ENCODE peak calls at places on chromosomes 2 and 18, in ten cellular contexts. E is astrocyte of the spinal cord, K is fibroblast of the aortic adventitia, S is body of pancreas, R is BJ, H is neural progenitor cell, B is HFF-Myc, W is nephron progenitor cell, P is transverse colon, U is mammary epithelial cell. D is an unnamed sample.

GRCh38 chr18:67628674-67629073 is 112.2 kb upstream of the DSEL start:
- DNase-seq in E (no peak), K (no peak), S (no peak), R (no peak), H (no peak), B (no peak), W (no peak), P (no peak), U (no peak), D (no peak)

GRCh38 chr2:223027442-223027841 is 24.5 kb upstream of the KCNE4 start:
- DNase-seq in E (peak; percentile 77), K (peak; percentile 81), S (peak; percentile 67), R (no peak), H (no peak), B (no peak), W (no peak), P (no peak), U (peak; percentile 70), D (no peak)

GRCh38 chr2:240507778-240508251 is 50.0 kb downstream of the ANKMY1 start:
- DNase-seq in E (no peak), K (no peak), S (no peak), R (no peak), H (no peak), B (no peak), W (no peak), P (no peak), U (no peak), D (no peak)

GRCh38 chr2:237471457-237472186 is 15.4 kb upstream of the MLPH start:
- DNase-seq in E (peak; percentile 67), K (peak; percentile 43), S (peak; percentile 66), R (no peak), H (peak; percentile 71), B (no peak), W (peak; percentile 36), P (peak; percentile 58), U (no peak), D (peak; percentile 50)

GRCh38 chr2:216956820-216957493 is 97.1 kb upstream of the TNP1 start:
- DNase-seq in E (peak; percentile 70), K (no peak), S (no peak), R (no peak), H (no peak), B (no peak), W (no peak), P (no peak), U (no peak), D (no peak)

GRCh38 chr2:239297142-239298125 is 103.4 kb downstream of the HDAC4 start:
- DNase-seq in E (no peak), K (no peak), S (peak; percentile 19), R (no peak), H (no peak), B (no peak), W (no peak), P (peak; percentile 8), U (no peak), D (no peak)

GRCh38 chr2:6866239-6866745 is 585 bp upstream of the CMPK2 start:
- DNase-seq in E (peak; percentile 23), K (peak; percentile 35), S (peak; percentile 60), R (no peak), H (peak; percentile 67), B (no peak), W (peak; percentile 30), P (peak; percentile 42), U (peak; percentile 37), D (peak; percentile 57)

GRCh38 chr18:2173464-2173863 is 397.8 kb downstream of the METTL4 start:
- DNase-seq in E (peak; percentile 98), K (peak; percentile 97), S (no peak), R (peak; percentile 60), H (no peak), B (peak; percentile 69), W (no peak), P (no peak), U (peak; percentile 76), D (peak; percentile 40)

GRCh38 chr2:45010706-45011036 is 1.4 kb upstream of the SIX2 start:
- DNase-seq in E (no peak), K (peak; percentile 17), S (no peak), R (no peak), H (peak; percentile 31), B (no peak), W (no peak), P (no peak), U (no peak), D (no peak)

GRCh38 chr2:45011621-45012602 is 2.7 kb upstream of the SIX2 start:
- DNase-seq in E (no peak), K (no peak), S (no peak), R (no peak), H (no peak), B (no peak), W (no peak), P (no peak), U (no peak), D (no peak)

GRCh38 chr2:45014016-45014702 is 4.9 kb upstream of the SIX2 start:
- DNase-seq in E (peak; percentile 36), K (peak; percentile 65), S (peak; percentile 56), R (no peak), H (peak; percentile 89), B (no peak), W (peak; percentile 81), P (peak; percentile 32), U (no peak), D (peak; percentile 30)

GRCh38 chr2:45012733-45013132 is 3.5 kb upstream of the SIX2 start:
- DNase-seq in E (no peak), K (no peak), S (no peak), R (no peak), H (no peak), B (no peak), W (no peak), P (no peak), U (no peak), D (no peak)

GRCh38 chr2:45013229-45014015 is 4.2 kb upstream of the SIX2 start:
- DNase-seq in E (no peak), K (no peak), S (no peak), R (no peak), H (peak; percentile 59), B (no peak), W (peak; percentile 42), P (no peak), U (no peak), D (no peak)
- TF ChIP-seq CTCF in E (no peak), K (no peak), S (no peak), R (no peak), H (no peak), B (no peak), W (no peak), P (no peak), U (no peak), D (no peak)

GRCh38 chr2:190838492-190838910 is 42.1 kb upstream of the GLS start:
- DNase-seq in E (peak; percentile 84), K (peak; percentile 92), S (no peak), R (no peak), H (no peak), B (no peak), W (no peak), P (no peak), U (peak; percentile 75), D (peak; percentile 24)
- TF ChIP-seq CTCF in E (no peak), K (no peak), S (no peak), R (no peak), H (no peak), B (no peak), W (no peak), P (no peak), U (no peak), D (no peak)

DNA sequence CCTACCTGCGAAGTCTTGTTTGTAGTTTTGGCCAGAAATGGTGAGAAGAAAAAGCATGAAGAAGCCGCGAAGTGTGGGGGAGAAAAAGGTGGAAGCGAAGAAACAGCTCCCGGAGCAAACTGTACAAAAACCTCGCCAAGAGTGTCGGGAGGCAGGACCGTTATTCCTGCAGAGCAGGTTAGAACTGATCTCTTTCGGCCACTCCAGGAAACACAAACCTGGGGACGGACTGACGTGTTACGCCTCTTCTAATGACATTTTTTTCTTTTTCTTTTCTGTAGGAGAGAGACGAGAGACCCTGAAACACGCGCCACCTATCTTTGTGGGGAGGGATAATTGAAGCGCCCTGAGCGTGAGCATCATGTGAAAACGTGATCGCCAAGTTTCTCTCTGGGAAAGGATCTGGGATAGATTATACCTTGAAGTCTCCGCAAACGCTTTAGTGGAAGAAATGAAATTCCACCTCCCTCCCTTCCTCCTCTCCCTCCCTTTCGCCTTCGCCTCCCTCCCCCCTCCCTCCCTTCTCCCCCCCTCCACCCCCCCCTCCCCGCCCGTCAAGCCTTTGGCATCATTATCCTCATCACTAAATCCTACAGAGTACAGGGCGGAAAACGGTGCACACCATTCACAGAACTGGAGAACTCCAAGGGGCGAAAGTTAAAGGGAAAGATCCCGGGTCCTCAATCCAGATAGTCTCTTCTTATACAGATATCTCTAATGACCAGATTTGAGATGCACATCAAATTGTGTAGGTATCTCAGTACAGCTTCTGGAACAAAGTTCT is at the start of gene ZEB2:
- DNase-seq in E (peak; percentile 88), K (peak; percentile 95), S (no peak), R (peak; percentile 44), H (peak; percentile 89), B (peak; percentile 91), W (peak; percentile 55), P (peak; percentile 43), U (no peak), D (no peak)
- TF ChIP-seq CTCF in E (peak; percentile 75), K (peak; percentile 86), S (no peak), R (peak; percentile 75), H (peak; percentile 64), B (peak; percentile 76), W (peak; percentile 23), P (peak; percentile 38), U (peak; percentile 11), D (peak; percentile 44)

GRCh38 chr18:32920796-32921787 is 148.3 kb upstream of the KLHL14 start:
- DNase-seq in E (peak; percentile 95), K (peak; percentile 95), S (no peak), R (no peak), H (no peak), B (peak; percentile 19), W (no peak), P (no peak), U (peak; percentile 92), D (peak; percentile 71)

GRCh38 chr18:32919799-32920198 is 147.0 kb upstream of the KLHL14 start:
- DNase-seq in E (peak; percentile 33), K (peak; percentile 16), S (no peak), R (no peak), H (peak; percentile 83), B (no peak), W (peak; percentile 20), P (peak; percentile 8), U (peak; percentile 36), D (peak; percentile 16)

GRCh38 chr18:32922951-32923430 is 150.2 kb upstream of the KLHL14 start:
- DNase-seq in E (peak; percentile 45), K (no peak), S (no peak), R (no peak), H (no peak), B (no peak), W (no peak), P (no peak), U (no peak), D (no peak)

GRCh38 chr18:32915526-32915925 is 142.7 kb upstream of the KLHL14 start:
- DNase-seq in E (no peak), K (peak; percentile 24), S (no peak), R (no peak), H (no peak), B (no peak), W (no peak), P (no peak), U (no peak), D (no peak)

DNA sequence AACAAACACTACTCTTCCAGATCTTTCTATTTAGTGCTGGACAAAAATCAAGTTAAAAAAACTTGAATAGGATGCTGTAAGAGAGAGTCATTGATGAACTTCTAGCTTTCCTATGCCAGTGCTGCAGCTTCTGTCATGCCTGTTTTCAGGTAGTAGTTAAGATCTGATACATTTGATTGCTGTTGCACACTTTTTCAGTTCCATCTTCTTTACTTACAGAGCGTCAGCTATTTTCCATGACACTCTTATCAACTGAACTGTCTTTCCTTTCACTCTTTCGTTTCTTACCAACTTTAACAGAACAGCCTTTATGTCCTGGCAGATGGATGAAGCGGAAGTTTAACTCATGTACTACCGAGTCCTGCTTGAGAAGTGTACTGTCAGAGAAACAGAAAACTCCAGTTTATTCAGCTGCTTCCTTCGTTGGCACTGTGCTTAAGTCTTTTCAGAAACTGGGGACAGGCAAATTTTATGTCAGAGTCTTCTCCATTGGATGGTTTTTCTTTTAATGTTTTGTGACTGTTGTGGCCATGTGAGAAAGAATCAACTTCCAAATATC is 145.9 kb upstream of the KLHL14 start:
- DNase-seq in E (no peak), K (no peak), S (no peak), R (no peak), H (no peak), B (no peak), W (no peak), P (no peak), U (no peak), D (no peak)
- TF ChIP-seq CTCF in E (no peak), K (no peak), S (no peak), R (no peak), H (no peak), B (no peak), W (no peak), P (no peak), U (no peak), D (no peak)